ENCODE peak calls at places on chromosomes 2 and 18, in six cellular contexts. P is GM12878, M is HCT116, X is K562, G is GM23338, S is SK-N-SH. L is an unnamed sample.

GRCh38 chr2:40339026-40339425 is 112.9 kb downstream of the SLC8A1 start:
- DNase-seq in P (no peak), M (no peak), X (no peak), G (no peak), S (no peak), L (no peak)

GRCh38 chr2:86037141-86037794 is 68.4 kb downstream of the POLR1A start:
- DNase-seq in P (no peak), M (no peak), X (no peak), G (no peak), S (no peak), L (peak)

GRCh38 chr2:172743143-172743542 is 7.5 kb downstream of the RAPGEF4 start:
- DNase-seq in P (no peak), M (no peak), X (no peak), G (no peak), S (no peak), L (no peak)

GRCh38 chr2:160621748-160622147 is 128.1 kb upstream of the RBMS1 start:
- DNase-seq in P (no peak), M (no peak), X (no peak), G (no peak), S (no peak), L (no peak)

GRCh38 chr2:234691968-234692955 is 195.4 kb upstream of the ARL4C start:
- DNase-seq in P (no peak), M (no peak), X (no peak), G (no peak), S (no peak), L (no peak)

GRCh38 chr18:50869150-50869549 is 9.8 kb upstream of the ME2 start:
- DNase-seq in P (no peak), M (no peak), X (no peak), G (peak), S (no peak), L (no peak)

GRCh38 chr2:177983183-177983788 is 89.3 kb downstream of the PDE11A start:
- DNase-seq in P (no peak), M (peak), X (peak), G (peak), S (peak), L (peak)

GRCh38 chr2:240129731-240130392 is 6.2 kb downstream of the COPS9 start:
- DNase-seq in P (no peak), M (no peak), X (no peak), G (no peak), S (no peak), L (no peak)

GRCh38 chr2:161306919-161307318 is 1.3 kb upstream of the PSMD14 start:
- DNase-seq in P (no peak), M (no peak), X (no peak), G (peak), S (no peak), L (no peak)

GRCh38 chr2:220687231-220687843 is 884.8 kb downstream of the EPHA4 start:
- DNase-seq in P (no peak), M (peak), X (peak), G (peak), S (peak), L (peak)

GRCh38 chr2:207157162-207157481 is 8.6 kb downstream of the KLF7 start:
- DNase-seq in P (no peak), M (no peak), X (no peak), G (no peak), S (no peak), L (no peak)

GRCh38 chr18:34493099-34493544 is 217.0 kb upstream of the DTNA start:
- DNase-seq in P (no peak), M (no peak), X (no peak), G (peak), S (peak), L (peak)

GRCh38 chr2:121480826-121481225 is 49.9 kb upstream of the RNU4ATAC start:
- DNase-seq in P (no peak), M (no peak), X (no peak), G (no peak), S (peak), L (no peak)

GRCh38 chr2:38108907-38109731 is 33.2 kb upstream of the CYP1B1 start:
- DNase-seq in P (no peak), M (no peak), X (no peak), G (no peak), S (no peak), L (no peak)

GRCh38 chr2:7031424-7032245 is 114.4 kb downstream of the RNF144A start:
- DNase-seq in P (no peak), M (peak), X (no peak), G (no peak), S (no peak), L (peak)

GRCh38 chr2:205680067-205680466 is 2.2 kb upstream of the NRP2 start:
- DNase-seq in P (no peak), M (peak), X (peak), G (peak), S (peak), L (no peak)

GRCh38 chr2:205682239-205683021 is at the start of gene NRP2:
- DNase-seq in P (no peak), M (peak), X (peak), G (peak), S (peak), L (peak)

GRCh38 chr2:205680903-205681302 is 1.4 kb upstream of the NRP2 start:
- DNase-seq in P (no peak), M (no peak), X (no peak), G (no peak), S (no peak), L (no peak)

GRCh38 chr2:205683179-205683978 is 1.1 kb downstream of the NRP2 start:
- DNase-seq in P (no peak), M (no peak), X (no peak), G (no peak), S (no peak), L (no peak)

DNA sequence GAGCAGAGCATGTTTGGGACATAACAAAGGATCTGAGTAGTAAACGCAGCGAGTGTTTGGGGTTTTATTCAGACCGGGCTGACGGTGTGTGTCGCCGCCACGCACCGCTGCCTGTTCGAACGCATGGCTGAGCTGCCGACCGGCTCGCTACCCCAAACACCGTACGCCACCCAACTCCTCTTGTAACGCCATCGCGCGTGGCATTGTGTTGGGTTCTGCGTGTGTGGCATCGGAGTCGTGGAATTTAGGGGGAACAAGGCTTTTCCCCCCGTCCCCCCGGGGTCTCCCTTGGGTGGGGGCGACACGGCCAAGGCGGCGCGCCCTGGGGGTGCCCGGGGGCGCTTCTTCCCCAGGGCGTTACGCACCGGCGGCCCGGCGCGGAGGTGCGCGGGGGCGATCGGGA is 464 bp upstream of the NRP2 start:
- DNase-seq in P (no peak), M (no peak), X (no peak), G (peak), S (peak), L (no peak)
- TF ChIP-seq REST in P (no peak), M (no peak), X (no peak), G (no peak), S (no peak), L (no peak)

GRCh38 chr2:110876167-110876999 is 144.0 kb downstream of the ACOXL start:
- DNase-seq in P (no peak), M (no peak), X (no peak), G (peak), S (no peak), L (no peak)
- TF ChIP-seq CTCF in P (no peak), M (peak), X (peak), G (peak), S (peak), L (no peak)

GRCh38 chr2:70726947-70727725 is 40.9 kb downstream of the ADD2 start:
- DNase-seq in P (no peak), M (peak), X (no peak), G (no peak), S (no peak), L (no peak)
- TF ChIP-seq REST in P (no peak), M (no peak), X (no peak), G (no peak), S (no peak), L (no peak)

DNA sequence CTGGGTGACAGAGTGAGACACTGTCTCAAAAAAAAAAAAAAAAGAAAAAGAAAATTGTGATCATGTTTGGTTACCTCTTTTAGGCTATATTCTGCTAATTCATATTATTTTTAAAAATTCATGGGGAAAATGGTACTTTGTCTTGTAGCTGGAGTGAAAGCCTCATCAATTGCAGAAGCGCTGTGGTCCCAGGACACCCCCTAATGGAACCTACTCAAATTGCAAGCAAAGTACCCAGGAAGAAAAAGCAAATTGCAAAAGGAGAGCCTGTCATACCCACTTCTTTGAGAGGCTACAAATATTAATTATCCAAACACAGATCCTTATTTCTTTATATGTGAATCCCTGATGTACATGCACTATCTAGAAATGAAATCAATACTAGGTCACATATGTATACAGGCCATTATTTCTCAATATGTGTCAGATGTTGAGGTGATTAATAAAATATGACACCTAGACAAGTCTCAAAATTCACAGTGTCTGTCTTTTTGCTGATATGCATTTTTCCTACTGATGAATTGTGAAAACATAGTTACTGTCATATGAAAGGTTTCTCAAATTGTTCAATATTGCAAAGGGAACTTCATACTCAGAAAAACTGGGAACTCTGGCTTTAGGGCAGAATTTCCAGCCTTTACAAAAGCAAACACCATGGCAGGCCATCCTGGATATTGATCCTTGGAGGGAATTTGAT is 12.6 kb downstream of the CRACDL start:
- DNase-seq in P (no peak), M (no peak), X (no peak), G (no peak), S (no peak), L (no peak)
- TF ChIP-seq CTCF in P (no peak), M (peak), X (no peak), G (peak), S (peak), L (no peak)

GRCh38 chr2:68185541-68186164 is 28.0 kb downstream of the PNO1 start:
- DNase-seq in P (peak), M (peak), X (peak), G (peak), S (peak), L (peak)
- TF ChIP-seq REST in P (no peak), M (no peak), X (no peak), G (no peak), S (no peak), L (no peak)

GRCh38 chr2:56229397-56230060 is 45.7 kb downstream of the CCDC85A start:
- DNase-seq in P (no peak), M (no peak), X (no peak), G (no peak), S (no peak), L (no peak)
- TF ChIP-seq CTCF in P (no peak), M (no peak), X (no peak), G (no peak), S (no peak), L (no peak)

L was measured in HL-60.